ENCODE peak calls at places on chromosomes 6 and 20, in five cellular contexts. D, F, W, H and V are unnamed samples.

GRCh38 chr20:52746190-52746589 is 226.0 kb upstream of the TSHZ2 start:
- DNase-seq in D (no peak), F (no peak), W (no peak), H (no peak), V (no peak)

GRCh38 chr6:41063884-41064285 is 8.3 kb downstream of the OARD1 start:
- DNase-seq in D (no peak), F (no peak), W (no peak), H (no peak), V (no peak)

GRCh38 chr20:49566401-49566800 is 1.5 kb downstream of the PTGIS start:
- DNase-seq in D (no peak), F (no peak), W (no peak), H (no peak), V (no peak)

GRCh38 chr6:167336818-167337217 is 11.9 kb downstream of the TTLL2 start:
- DNase-seq in D (no peak), F (no peak), W (no peak), H (no peak), V (no peak)

GRCh38 chr6:30568245-30568644 is 3.0 kb upstream of the ABCF1 start:
- DNase-seq in D (no peak), F (no peak), W (no peak), H (no peak), V (no peak)

GRCh38 chr6:64681416-64682160 is 1025.4 kb downstream of the EYS start:
- DNase-seq in D (no peak), F (no peak), W (no peak), H (no peak), V (no peak)

GRCh38 chr6:41581381-41581991 is 35.3 kb downstream of the FOXP4 start:
- DNase-seq in D (peak), F (no peak), W (no peak), H (peak), V (no peak)

GRCh38 chr6:24859608-24860007 is 60.9 kb upstream of the ARMH2 start:
- DNase-seq in D (no peak), F (no peak), W (no peak), H (no peak), V (no peak)

GRCh38 chr20:32965581-32966373 is 38.5 kb downstream of the SUN5 start:
- DNase-seq in D (no peak), F (no peak), W (no peak), H (no peak), V (no peak)

GRCh38 chr20:62161347-62161746 is 17.8 kb downstream of the SS18L1 start:
- DNase-seq in D (no peak), F (no peak), W (no peak), H (peak), V (no peak)

GRCh38 chr20:11890331-11891080 is 27.2 kb upstream of the BTBD3 start:
- DNase-seq in D (peak), F (peak), W (peak), H (peak), V (peak)

GRCh38 chr6:139855741-139856206 is 481.3 kb upstream of the CITED2 start:
- DNase-seq in D (no peak), F (no peak), W (no peak), H (peak), V (no peak)

GRCh38 chr6:136034422-136034821 is 182.9 kb downstream of the PDE7B start:
- DNase-seq in D (no peak), F (no peak), W (no peak), H (no peak), V (no peak)

GRCh38 chr20:36248836-36249235 is 12.6 kb downstream of the AAR2 start:
- DNase-seq in D (no peak), F (no peak), W (no peak), H (no peak), V (no peak)

GRCh38 chr20:2053615-2054014 is 48.0 kb upstream of the STK35 start:
- DNase-seq in D (no peak), F (no peak), W (no peak), H (no peak), V (no peak)

GRCh38 chr20:51562334-51563140 is 20.0 kb upstream of the NFATC2 start:
- DNase-seq in D (peak), F (no peak), W (peak), H (peak), V (peak)

GRCh38 chr6:13615802-13616140 is 636 bp downstream of the NOL7 start:
- DNase-seq in D (no peak), F (peak), W (no peak), H (peak), V (peak)

GRCh38 chr6:99425647-99426453 is 742 bp upstream of the PNISR start:
- DNase-seq in D (peak), F (peak), W (peak), H (peak), V (peak)

GRCh38 chr6:155786528-155786927 is 330.9 kb upstream of the NOX3 start:
- DNase-seq in D (no peak), F (no peak), W (no peak), H (no peak), V (no peak)

GRCh38 chr20:6818033-6818808 is 50.7 kb downstream of the BMP2 start:
- DNase-seq in D (no peak), F (no peak), W (no peak), H (no peak), V (no peak)

GRCh38 chr6:4210619-4211419 is 75.4 kb upstream of the ECI2 start:
- DNase-seq in D (peak), F (peak), W (no peak), H (peak), V (peak)

GRCh38 chr6:816510-817084 is 123.7 kb upstream of the EXOC2 start:
- DNase-seq in D (no peak), F (no peak), W (no peak), H (no peak), V (no peak)

GRCh38 chr6:56279346-56280080 is 32.1 kb upstream of the COL21A1 start:
- DNase-seq in D (no peak), F (no peak), W (no peak), H (no peak), V (no peak)

GRCh38 chr6:97925504-97925903 is 642.5 kb upstream of the MMS22L start:
- DNase-seq in D (no peak), F (no peak), W (no peak), H (no peak), V (no peak)

GRCh38 chr20:62849431-62849830 is 12.2 kb downstream of the TCFL5 start:
- DNase-seq in D (no peak), F (no peak), W (no peak), H (no peak), V (no peak)

GRCh38 chr6:1952726-1953360 is 292.6 kb downstream of the GMDS start:
- DNase-seq in D (peak), F (no peak), W (no peak), H (peak), V (no peak)

GRCh38 chr6:20033697-20034407 is 178.4 kb downstream of the MBOAT1 start:
- DNase-seq in D (no peak), F (no peak), W (no peak), H (no peak), V (no peak)

GRCh38 chr6:33921745-33922144 is 117.9 kb upstream of the MLN start:
- DNase-seq in D (no peak), F (no peak), W (no peak), H (no peak), V (no peak)

GRCh38 chr6:68597642-68598041 is 37.4 kb upstream of the ADGRB3 start:
- DNase-seq in D (no peak), F (no peak), W (no peak), H (no peak), V (no peak)

GRCh38 chr20:45410887-45411286 is 2.8 kb downstream of the DBNDD2 start:
- DNase-seq in D (no peak), F (no peak), W (no peak), H (no peak), V (no peak)